ENCODE peak calls at places on chromosomes 11 and 22, in five cellular contexts. N is cerebellar nuclear complex; S is stimulated activated CD4-positive, alpha-beta T cell treated with anti-CD3 and anti-CD28 coated beads, Interleukin-4, amount 100 ng/mL, for 48 hours; L is NCI-H460; T is substantia nigra. I is an unnamed sample.

GRCh38 chr11:106152013-106152412 is 74.6 kb downstream of the AASDHPPT start:
- DNase-seq in N (no peak), S (no peak), L (no peak), T (no peak), I (no peak)

GRCh38 chr22:42396621-42397331 is 35.4 kb downstream of the NFAM1 start:
- DNase-seq in N (no peak), S (no peak), L (no peak), T (no peak), I (peak)

GRCh38 chr11:17798253-17798652 is 63.7 kb downstream of the KCNC1 start:
- DNase-seq in N (no peak), S (no peak), L (no peak), T (no peak), I (no peak)

GRCh38 chr11:131748146-131749050 is 378.0 kb downstream of the NTM start:
- DNase-seq in N (no peak), S (peak), L (peak), T (peak), I (no peak)

GRCh38 chr22:49965291-49966040 is 4.9 kb downstream of the PIM3 start:
- DNase-seq in N (no peak), S (no peak), L (no peak), T (no peak), I (no peak)

GRCh38 chr11:33168605-33169240 is 7.4 kb upstream of the CSTF3 start:
- DNase-seq in N (no peak), S (no peak), L (no peak), T (no peak), I (no peak)

GRCh38 chr11:70637186-70637800 is 239.0 kb downstream of the CTTN start:
- DNase-seq in N (no peak), S (no peak), L (no peak), T (no peak), I (no peak)

GRCh38 chr11:35893796-35894475 is 49.9 kb upstream of the LDLRAD3 start:
- DNase-seq in N (no peak), S (no peak), L (no peak), T (no peak), I (no peak)

GRCh38 chr11:14582835-14583234 is 60.8 kb upstream of the PDE3B start:
- DNase-seq in N (no peak), S (no peak), L (no peak), T (no peak), I (no peak)

GRCh38 chr11:126265801-126266200 is 2.9 kb downstream of the SRPRA start:
- DNase-seq in N (no peak), S (no peak), L (no peak), T (no peak), I (no peak)

GRCh38 chr11:44112083-44112865 is 16.8 kb downstream of the EXT2 start:
- DNase-seq in N (no peak), S (no peak), L (no peak), T (no peak), I (no peak)

GRCh38 chr11:122673706-122674105 is 18.2 kb downstream of the UBASH3B start:
- DNase-seq in N (no peak), S (no peak), L (no peak), T (no peak), I (no peak)

GRCh38 chr11:73215191-73216134 is 2.6 kb upstream of the P2RY2 start:
- DNase-seq in N (no peak), S (no peak), L (no peak), T (no peak), I (no peak)

GRCh38 chr11:44885065-44885777 is 65.5 kb downstream of the TP53I11 start:
- DNase-seq in N (no peak), S (no peak), L (no peak), T (no peak), I (no peak)

GRCh38 chr22:45208993-45209838 is 31.5 kb downstream of the KIAA0930 start:
- DNase-seq in N (no peak), S (peak), L (no peak), T (peak), I (peak)

GRCh38 chr11:447923-448731 is 2.0 kb upstream of the PTDSS2 start:
- DNase-seq in N (no peak), S (peak), L (peak), T (peak), I (peak)

GRCh38 chr11:46003647-46004046 is 81.2 kb downstream of the LARGE2 start:
- DNase-seq in N (no peak), S (no peak), L (no peak), T (no peak), I (no peak)

GRCh38 chr22:43273902-43274484 is 69.2 kb downstream of the SCUBE1 start:
- DNase-seq in N (no peak), S (peak), L (peak), T (peak), I (peak)

GRCh38 chr11:6992026-6992425 is 28.1 kb downstream of the ZNF214 start:
- DNase-seq in N (no peak), S (no peak), L (no peak), T (no peak), I (no peak)

GRCh38 chr11:11432621-11433319 is 79.7 kb upstream of the CSNK2A3 start:
- DNase-seq in N (no peak), S (no peak), L (no peak), T (no peak), I (no peak)

GRCh38 chr11:27254744-27255446 is 108.1 kb downstream of the CCDC34 start:
- DNase-seq in N (no peak), S (no peak), L (no peak), T (no peak), I (no peak)

GRCh38 chr11:2926611-2927492 is 2.4 kb downstream of the PHLDA2 start:
- DNase-seq in N (no peak), S (no peak), L (no peak), T (no peak), I (no peak)

GRCh38 chr11:88508808-88509581 is 171.5 kb upstream of the CTSC start:
- DNase-seq in N (no peak), S (peak), L (no peak), T (no peak), I (no peak)

GRCh38 chr22:37545703-37546435 is 14.4 kb upstream of the CDC42EP1 start:
- DNase-seq in N (no peak), S (no peak), L (peak), T (peak), I (no peak)

I was measured in C1 segment of cervical spinal cord.